ENCODE peak calls at places on chromosomes 16 and 17, in five cellular contexts. T is effector CD4-positive, alpha-beta T cell; M is EH; F is CD4-positive, CD25-positive, alpha-beta regulatory T cell; D is NAMALWA. A is an unnamed sample.

GRCh38 chr17:30519166-30519565 is 42.0 kb downstream of the GOSR1 start:
- DNase-seq in T (no peak), M (no peak), F (no peak), D (no peak), A (no peak)

GRCh38 chr16:138049-138417 is 440 bp downstream of the NPRL3 start:
- DNase-seq in T (peak; percentile 15), M (peak; percentile 20), F (peak; percentile 22), D (peak; percentile 55), A (peak; percentile 51)

GRCh38 chr16:58212824-58213655 is 15.1 kb upstream of the CSNK2A2 start:
- DNase-seq in T (no peak), M (no peak), F (no peak), D (no peak), A (no peak)

GRCh38 chr16:85750021-85750826 is 672 bp downstream of the C16orf74 start:
- DNase-seq in T (no peak), M (peak; percentile 59), F (no peak), D (peak; percentile 80), A (no peak)

GRCh38 chr17:78717431-78717980 is 64.6 kb downstream of the CYTH1 start:
- DNase-seq in T (no peak), M (peak; percentile 53), F (no peak), D (no peak), A (peak; percentile 70)

GRCh38 chr16:71540-72341 is 690 bp downstream of the RHBDF1 start:
- DNase-seq in T (no peak), M (peak; percentile 88), F (no peak), D (no peak), A (no peak)

GRCh38 chr16:49631521-49632041 is 224.3 kb downstream of the ZNF423 start:
- DNase-seq in T (no peak), M (peak; percentile 64), F (no peak), D (no peak), A (peak; percentile 19)

GRCh38 chr17:17536702-17537101 is 40.5 kb upstream of the RASD1 start:
- DNase-seq in T (no peak), M (no peak), F (no peak), D (no peak), A (no peak)

GRCh38 chr16:27202923-27203428 is 350 bp upstream of the KDM8 start:
- DNase-seq in T (no peak), M (no peak), F (no peak), D (no peak), A (no peak)

GRCh38 chr17:70208825-70209555 is 39.7 kb downstream of the KCNJ2 start:
- DNase-seq in T (no peak), M (no peak), F (no peak), D (no peak), A (no peak)

GRCh38 chr16:67928561-67929364 is 2.9 kb downstream of the CTRL start:
- DNase-seq in T (peak; percentile 64), M (peak; percentile 69), F (peak; percentile 78), D (peak; percentile 86), A (peak; percentile 79)

GRCh38 chr16:30931068-30931655 is 7.8 kb downstream of the FBXL19 start:
- DNase-seq in T (no peak), M (no peak), F (no peak), D (no peak), A (no peak)

GRCh38 chr16:73037331-73037745 is 10.6 kb downstream of the ZFHX3 start:
- DNase-seq in T (no peak), M (no peak), F (no peak), D (no peak), A (no peak)

GRCh38 chr16:9308300-9309209 is 217.1 kb downstream of the HAPSTR1 start:
- DNase-seq in T (no peak), M (no peak), F (no peak), D (no peak), A (peak; percentile 80)

GRCh38 chr17:56367381-56367780 is 214.1 kb downstream of the ANKFN1 start:
- DNase-seq in T (no peak), M (no peak), F (no peak), D (no peak), A (no peak)

GRCh38 chr17:47635734-47636133 is 14.0 kb upstream of the KPNB1 start:
- DNase-seq in T (no peak), M (no peak), F (no peak), D (no peak), A (no peak)

GRCh38 chr16:21717608-21718007 is 53.8 kb downstream of the OTOA start:
- DNase-seq in T (no peak), M (no peak), F (no peak), D (no peak), A (no peak)

A was measured in left lobe of liver.